ENCODE peak calls at places on chromosomes 16 and 17, in eight cellular contexts. One of them, this sample, is unnamed.
A peak's percentile ranks its signal among the peaks of the same experiment; 100 is the strongest.

GRCh38 chr17:82845163-82845807 is 5.5 kb upstream of the ZNF750 start:
- DNase-seq in SK-N-SH: no peak
- DNase-seq in stimulated activated naive CD8-positive, alpha-beta T cell treated with anti-CD3 and anti-CD28 coated beads, Interleukin-15, amount 100 ng/mL, for 72 hours: no peak
- DNase-seq in anterior cingulate cortex: no peak
- DNase-seq in nucleus accumbens: peak; percentile 25
- DNase-seq in activated CD4-positive, alpha-beta T cell treated with anti-CD3 and anti-CD28 coated beads, Interleukin-2, amount 50 U/mL, for 4 hours: no peak
- DNase-seq in NCI-H1694: no peak
- DNase-seq in neural progenitor cell: no peak
- DNase-seq in this sample: peak; percentile 77

GRCh38 chr17:73947281-73947975 is 256.1 kb upstream of the RPL38 start:
- DNase-seq in SK-N-SH: no peak
- DNase-seq in stimulated activated naive CD8-positive, alpha-beta T cell treated with anti-CD3 and anti-CD28 coated beads, Interleukin-15, amount 100 ng/mL, for 72 hours: no peak
- DNase-seq in anterior cingulate cortex: no peak
- DNase-seq in nucleus accumbens: no peak
- DNase-seq in activated CD4-positive, alpha-beta T cell treated with anti-CD3 and anti-CD28 coated beads, Interleukin-2, amount 50 U/mL, for 4 hours: no peak
- DNase-seq in NCI-H1694: no peak
- DNase-seq in neural progenitor cell: no peak
- DNase-seq in this sample: no peak

GRCh38 chr17:75096082-75096625 is 8.4 kb downstream of the SLC16A5 start:
- DNase-seq in SK-N-SH: no peak
- DNase-seq in stimulated activated naive CD8-positive, alpha-beta T cell treated with anti-CD3 and anti-CD28 coated beads, Interleukin-15, amount 100 ng/mL, for 72 hours: no peak
- DNase-seq in anterior cingulate cortex: no peak
- DNase-seq in nucleus accumbens: peak; percentile 28
- DNase-seq in activated CD4-positive, alpha-beta T cell treated with anti-CD3 and anti-CD28 coated beads, Interleukin-2, amount 50 U/mL, for 4 hours: no peak
- DNase-seq in NCI-H1694: no peak
- DNase-seq in neural progenitor cell: no peak
- DNase-seq in this sample: peak; percentile 80

GRCh38 chr17:38711792-38712571 is 6.9 kb downstream of the MLLT6 start:
- DNase-seq in SK-N-SH: no peak
- DNase-seq in stimulated activated naive CD8-positive, alpha-beta T cell treated with anti-CD3 and anti-CD28 coated beads, Interleukin-15, amount 100 ng/mL, for 72 hours: no peak
- DNase-seq in anterior cingulate cortex: no peak
- DNase-seq in nucleus accumbens: no peak
- DNase-seq in activated CD4-positive, alpha-beta T cell treated with anti-CD3 and anti-CD28 coated beads, Interleukin-2, amount 50 U/mL, for 4 hours: no peak
- DNase-seq in NCI-H1694: no peak
- DNase-seq in neural progenitor cell: no peak
- DNase-seq in this sample: no peak

GRCh38 chr17:67239597-67239996 is 5.4 kb downstream of the HELZ start:
- DNase-seq in SK-N-SH: no peak
- DNase-seq in stimulated activated naive CD8-positive, alpha-beta T cell treated with anti-CD3 and anti-CD28 coated beads, Interleukin-15, amount 100 ng/mL, for 72 hours: no peak
- DNase-seq in anterior cingulate cortex: no peak
- DNase-seq in nucleus accumbens: no peak
- DNase-seq in activated CD4-positive, alpha-beta T cell treated with anti-CD3 and anti-CD28 coated beads, Interleukin-2, amount 50 U/mL, for 4 hours: no peak
- DNase-seq in NCI-H1694: no peak
- DNase-seq in neural progenitor cell: no peak
- DNase-seq in this sample: no peak

GRCh38 chr17:12070561-12070960 is 49.9 kb downstream of the MAP2K4 start:
- DNase-seq in SK-N-SH: no peak
- DNase-seq in stimulated activated naive CD8-positive, alpha-beta T cell treated with anti-CD3 and anti-CD28 coated beads, Interleukin-15, amount 100 ng/mL, for 72 hours: no peak
- DNase-seq in anterior cingulate cortex: no peak
- DNase-seq in nucleus accumbens: no peak
- DNase-seq in activated CD4-positive, alpha-beta T cell treated with anti-CD3 and anti-CD28 coated beads, Interleukin-2, amount 50 U/mL, for 4 hours: no peak
- DNase-seq in NCI-H1694: no peak
- DNase-seq in neural progenitor cell: no peak
- DNase-seq in this sample: no peak

GRCh38 chr17:7631398-7632380 is 1.8 kb downstream of the SHBG start:
- DNase-seq in SK-N-SH: peak; percentile 62
- DNase-seq in stimulated activated naive CD8-positive, alpha-beta T cell treated with anti-CD3 and anti-CD28 coated beads, Interleukin-15, amount 100 ng/mL, for 72 hours: no peak
- DNase-seq in anterior cingulate cortex: no peak
- DNase-seq in nucleus accumbens: no peak
- DNase-seq in activated CD4-positive, alpha-beta T cell treated with anti-CD3 and anti-CD28 coated beads, Interleukin-2, amount 50 U/mL, for 4 hours: no peak
- DNase-seq in NCI-H1694: no peak
- DNase-seq in neural progenitor cell: no peak
- DNase-seq in this sample: no peak

GRCh38 chr16:64225696-64226095 is 896.2 kb downstream of the CDH11 start:
- DNase-seq in SK-N-SH: no peak
- DNase-seq in stimulated activated naive CD8-positive, alpha-beta T cell treated with anti-CD3 and anti-CD28 coated beads, Interleukin-15, amount 100 ng/mL, for 72 hours: no peak
- DNase-seq in anterior cingulate cortex: no peak
- DNase-seq in nucleus accumbens: no peak
- DNase-seq in activated CD4-positive, alpha-beta T cell treated with anti-CD3 and anti-CD28 coated beads, Interleukin-2, amount 50 U/mL, for 4 hours: no peak
- DNase-seq in NCI-H1694: no peak
- DNase-seq in neural progenitor cell: no peak
- DNase-seq in this sample: no peak

GRCh38 chr16:8855051-8855786 is 13.6 kb downstream of the CARHSP1 start:
- DNase-seq in SK-N-SH: peak; percentile 23
- DNase-seq in stimulated activated naive CD8-positive, alpha-beta T cell treated with anti-CD3 and anti-CD28 coated beads, Interleukin-15, amount 100 ng/mL, for 72 hours: no peak
- DNase-seq in anterior cingulate cortex: no peak
- DNase-seq in nucleus accumbens: no peak
- DNase-seq in activated CD4-positive, alpha-beta T cell treated with anti-CD3 and anti-CD28 coated beads, Interleukin-2, amount 50 U/mL, for 4 hours: no peak
- DNase-seq in NCI-H1694: no peak
- DNase-seq in neural progenitor cell: no peak
- DNase-seq in this sample: peak; percentile 18

GRCh38 chr17:57570740-57571344 is 174.3 kb downstream of the CCDC182 start:
- DNase-seq in SK-N-SH: no peak
- DNase-seq in stimulated activated naive CD8-positive, alpha-beta T cell treated with anti-CD3 and anti-CD28 coated beads, Interleukin-15, amount 100 ng/mL, for 72 hours: no peak
- DNase-seq in anterior cingulate cortex: peak; percentile 40
- DNase-seq in nucleus accumbens: peak; percentile 41
- DNase-seq in activated CD4-positive, alpha-beta T cell treated with anti-CD3 and anti-CD28 coated beads, Interleukin-2, amount 50 U/mL, for 4 hours: no peak
- DNase-seq in NCI-H1694: no peak
- DNase-seq in neural progenitor cell: no peak
- DNase-seq in this sample: no peak

GRCh38 chr17:4199818-4200402 is 56.9 kb downstream of the CYB5D2 start:
- DNase-seq in SK-N-SH: peak; percentile 77
- DNase-seq in stimulated activated naive CD8-positive, alpha-beta T cell treated with anti-CD3 and anti-CD28 coated beads, Interleukin-15, amount 100 ng/mL, for 72 hours: no peak
- DNase-seq in anterior cingulate cortex: no peak
- DNase-seq in nucleus accumbens: no peak
- DNase-seq in activated CD4-positive, alpha-beta T cell treated with anti-CD3 and anti-CD28 coated beads, Interleukin-2, amount 50 U/mL, for 4 hours: no peak
- DNase-seq in NCI-H1694: peak; percentile 12
- DNase-seq in neural progenitor cell: peak; percentile 80
- DNase-seq in this sample: no peak

GRCh38 chr17:31674717-31675349 is 184.2 kb downstream of the COPRS start:
- DNase-seq in SK-N-SH: no peak
- DNase-seq in stimulated activated naive CD8-positive, alpha-beta T cell treated with anti-CD3 and anti-CD28 coated beads, Interleukin-15, amount 100 ng/mL, for 72 hours: no peak
- DNase-seq in anterior cingulate cortex: no peak
- DNase-seq in nucleus accumbens: no peak
- DNase-seq in activated CD4-positive, alpha-beta T cell treated with anti-CD3 and anti-CD28 coated beads, Interleukin-2, amount 50 U/mL, for 4 hours: no peak
- DNase-seq in NCI-H1694: no peak
- DNase-seq in neural progenitor cell: no peak
- DNase-seq in this sample: no peak

GRCh38 chr16:75256059-75256870 is 4.8 kb upstream of the BCAR1 start:
- DNase-seq in SK-N-SH: no peak
- DNase-seq in stimulated activated naive CD8-positive, alpha-beta T cell treated with anti-CD3 and anti-CD28 coated beads, Interleukin-15, amount 100 ng/mL, for 72 hours: no peak
- DNase-seq in anterior cingulate cortex: no peak
- DNase-seq in nucleus accumbens: no peak
- DNase-seq in activated CD4-positive, alpha-beta T cell treated with anti-CD3 and anti-CD28 coated beads, Interleukin-2, amount 50 U/mL, for 4 hours: no peak
- DNase-seq in NCI-H1694: no peak
- DNase-seq in neural progenitor cell: no peak
- DNase-seq in this sample: peak; percentile 81

GRCh38 chr16:68490829-68491575 is 42.7 kb upstream of the SMPD3 start:
- DNase-seq in SK-N-SH: no peak
- DNase-seq in stimulated activated naive CD8-positive, alpha-beta T cell treated with anti-CD3 and anti-CD28 coated beads, Interleukin-15, amount 100 ng/mL, for 72 hours: no peak
- DNase-seq in anterior cingulate cortex: no peak
- DNase-seq in nucleus accumbens: no peak
- DNase-seq in activated CD4-positive, alpha-beta T cell treated with anti-CD3 and anti-CD28 coated beads, Interleukin-2, amount 50 U/mL, for 4 hours: no peak
- DNase-seq in NCI-H1694: no peak
- DNase-seq in neural progenitor cell: no peak
- DNase-seq in this sample: no peak

GRCh38 chr17:17505610-17506171 is 9.5 kb upstream of the RASD1 start:
- DNase-seq in SK-N-SH: no peak
- DNase-seq in stimulated activated naive CD8-positive, alpha-beta T cell treated with anti-CD3 and anti-CD28 coated beads, Interleukin-15, amount 100 ng/mL, for 72 hours: no peak
- DNase-seq in anterior cingulate cortex: no peak
- DNase-seq in nucleus accumbens: no peak
- DNase-seq in activated CD4-positive, alpha-beta T cell treated with anti-CD3 and anti-CD28 coated beads, Interleukin-2, amount 50 U/mL, for 4 hours: no peak
- DNase-seq in NCI-H1694: no peak
- DNase-seq in neural progenitor cell: peak; percentile 31
- DNase-seq in this sample: peak; percentile 21

GRCh38 chr16:9138731-9139501 is 47.5 kb downstream of the HAPSTR1 start:
- DNase-seq in SK-N-SH: peak; percentile 78
- DNase-seq in stimulated activated naive CD8-positive, alpha-beta T cell treated with anti-CD3 and anti-CD28 coated beads, Interleukin-15, amount 100 ng/mL, for 72 hours: peak; percentile 65
- DNase-seq in anterior cingulate cortex: no peak
- DNase-seq in nucleus accumbens: peak; percentile 69
- DNase-seq in activated CD4-positive, alpha-beta T cell treated with anti-CD3 and anti-CD28 coated beads, Interleukin-2, amount 50 U/mL, for 4 hours: peak; percentile 60
- DNase-seq in NCI-H1694: peak; percentile 38
- DNase-seq in neural progenitor cell: peak; percentile 90
- DNase-seq in this sample: peak; percentile 88

GRCh38 chr16:11410382-11411058 is 65.3 kb downstream of the RMI2 start:
- DNase-seq in SK-N-SH: no peak
- DNase-seq in stimulated activated naive CD8-positive, alpha-beta T cell treated with anti-CD3 and anti-CD28 coated beads, Interleukin-15, amount 100 ng/mL, for 72 hours: no peak
- DNase-seq in anterior cingulate cortex: no peak
- DNase-seq in nucleus accumbens: no peak
- DNase-seq in activated CD4-positive, alpha-beta T cell treated with anti-CD3 and anti-CD28 coated beads, Interleukin-2, amount 50 U/mL, for 4 hours: no peak
- DNase-seq in NCI-H1694: peak; percentile 73
- DNase-seq in neural progenitor cell: no peak
- DNase-seq in this sample: peak; percentile 88

GRCh38 chr16:69706975-69707340 is 19.4 kb downstream of the NQO1 start:
- DNase-seq in SK-N-SH: no peak
- DNase-seq in stimulated activated naive CD8-positive, alpha-beta T cell treated with anti-CD3 and anti-CD28 coated beads, Interleukin-15, amount 100 ng/mL, for 72 hours: no peak
- DNase-seq in anterior cingulate cortex: no peak
- DNase-seq in nucleus accumbens: no peak
- DNase-seq in activated CD4-positive, alpha-beta T cell treated with anti-CD3 and anti-CD28 coated beads, Interleukin-2, amount 50 U/mL, for 4 hours: no peak
- DNase-seq in NCI-H1694: no peak
- DNase-seq in neural progenitor cell: no peak
- DNase-seq in this sample: no peak

GRCh38 chr17:9427460-9428315 is 147.9 kb downstream of the STX8 start:
- DNase-seq in SK-N-SH: no peak
- DNase-seq in stimulated activated naive CD8-positive, alpha-beta T cell treated with anti-CD3 and anti-CD28 coated beads, Interleukin-15, amount 100 ng/mL, for 72 hours: no peak
- DNase-seq in anterior cingulate cortex: no peak
- DNase-seq in nucleus accumbens: no peak
- DNase-seq in activated CD4-positive, alpha-beta T cell treated with anti-CD3 and anti-CD28 coated beads, Interleukin-2, amount 50 U/mL, for 4 hours: no peak
- DNase-seq in NCI-H1694: no peak
- DNase-seq in neural progenitor cell: no peak
- DNase-seq in this sample: no peak

GRCh38 chr16:4157376-4157825 is 41.2 kb upstream of the ADCY9 start:
- DNase-seq in SK-N-SH: no peak
- DNase-seq in stimulated activated naive CD8-positive, alpha-beta T cell treated with anti-CD3 and anti-CD28 coated beads, Interleukin-15, amount 100 ng/mL, for 72 hours: no peak
- DNase-seq in anterior cingulate cortex: no peak
- DNase-seq in nucleus accumbens: no peak
- DNase-seq in activated CD4-positive, alpha-beta T cell treated with anti-CD3 and anti-CD28 coated beads, Interleukin-2, amount 50 U/mL, for 4 hours: no peak
- DNase-seq in NCI-H1694: no peak
- DNase-seq in neural progenitor cell: no peak
- DNase-seq in this sample: no peak

GRCh38 chr16:87762071-87762571 is 3.7 kb downstream of the KLHDC4 start:
- DNase-seq in SK-N-SH: no peak
- DNase-seq in stimulated activated naive CD8-positive, alpha-beta T cell treated with anti-CD3 and anti-CD28 coated beads, Interleukin-15, amount 100 ng/mL, for 72 hours: no peak
- DNase-seq in anterior cingulate cortex: no peak
- DNase-seq in nucleus accumbens: no peak
- DNase-seq in activated CD4-positive, alpha-beta T cell treated with anti-CD3 and anti-CD28 coated beads, Interleukin-2, amount 50 U/mL, for 4 hours: no peak
- DNase-seq in NCI-H1694: no peak
- DNase-seq in neural progenitor cell: no peak
- DNase-seq in this sample: no peak

GRCh38 chr16:9027070-9027799 is 63.5 kb upstream of the USP7 start:
- DNase-seq in SK-N-SH: no peak
- DNase-seq in stimulated activated naive CD8-positive, alpha-beta T cell treated with anti-CD3 and anti-CD28 coated beads, Interleukin-15, amount 100 ng/mL, for 72 hours: no peak
- DNase-seq in anterior cingulate cortex: no peak
- DNase-seq in nucleus accumbens: no peak
- DNase-seq in activated CD4-positive, alpha-beta T cell treated with anti-CD3 and anti-CD28 coated beads, Interleukin-2, amount 50 U/mL, for 4 hours: no peak
- DNase-seq in NCI-H1694: no peak
- DNase-seq in neural progenitor cell: no peak
- DNase-seq in this sample: no peak

GRCh38 chr17:16007439-16007838 is 7.8 kb downstream of the TTC19 start:
- DNase-seq in SK-N-SH: no peak
- DNase-seq in stimulated activated naive CD8-positive, alpha-beta T cell treated with anti-CD3 and anti-CD28 coated beads, Interleukin-15, amount 100 ng/mL, for 72 hours: no peak
- DNase-seq in anterior cingulate cortex: no peak
- DNase-seq in nucleus accumbens: no peak
- DNase-seq in activated CD4-positive, alpha-beta T cell treated with anti-CD3 and anti-CD28 coated beads, Interleukin-2, amount 50 U/mL, for 4 hours: no peak
- DNase-seq in NCI-H1694: no peak
- DNase-seq in neural progenitor cell: no peak
- DNase-seq in this sample: no peak

GRCh38 chr16:23434380-23434779 is 18.6 kb downstream of the COG7 start:
- DNase-seq in SK-N-SH: peak; percentile 61
- DNase-seq in stimulated activated naive CD8-positive, alpha-beta T cell treated with anti-CD3 and anti-CD28 coated beads, Interleukin-15, amount 100 ng/mL, for 72 hours: peak; percentile 16
- DNase-seq in anterior cingulate cortex: no peak
- DNase-seq in nucleus accumbens: no peak
- DNase-seq in activated CD4-positive, alpha-beta T cell treated with anti-CD3 and anti-CD28 coated beads, Interleukin-2, amount 50 U/mL, for 4 hours: no peak
- DNase-seq in NCI-H1694: peak; percentile 86
- DNase-seq in neural progenitor cell: peak; percentile 65
- DNase-seq in this sample: no peak

GRCh38 chr16:5903153-5903552 is 805.6 kb upstream of the EEF2KMT start:
- DNase-seq in SK-N-SH: no peak
- DNase-seq in stimulated activated naive CD8-positive, alpha-beta T cell treated with anti-CD3 and anti-CD28 coated beads, Interleukin-15, amount 100 ng/mL, for 72 hours: no peak
- DNase-seq in anterior cingulate cortex: no peak
- DNase-seq in nucleus accumbens: peak; percentile 20
- DNase-seq in activated CD4-positive, alpha-beta T cell treated with anti-CD3 and anti-CD28 coated beads, Interleukin-2, amount 50 U/mL, for 4 hours: no peak
- DNase-seq in NCI-H1694: no peak
- DNase-seq in neural progenitor cell: no peak
- DNase-seq in this sample: no peak

GRCh38 chr16:69311533-69312388 is 611 bp downstream of the VPS4A start:
- DNase-seq in SK-N-SH: peak; percentile 80
- DNase-seq in stimulated activated naive CD8-positive, alpha-beta T cell treated with anti-CD3 and anti-CD28 coated beads, Interleukin-15, amount 100 ng/mL, for 72 hours: peak; percentile 61
- DNase-seq in anterior cingulate cortex: no peak
- DNase-seq in nucleus accumbens: no peak
- DNase-seq in activated CD4-positive, alpha-beta T cell treated with anti-CD3 and anti-CD28 coated beads, Interleukin-2, amount 50 U/mL, for 4 hours: peak; percentile 20
- DNase-seq in NCI-H1694: no peak
- DNase-seq in neural progenitor cell: peak; percentile 60
- DNase-seq in this sample: no peak

GRCh38 chr17:2222901-2223616 is 80.5 kb downstream of the SMG6 start:
- DNase-seq in SK-N-SH: no peak
- DNase-seq in stimulated activated naive CD8-positive, alpha-beta T cell treated with anti-CD3 and anti-CD28 coated beads, Interleukin-15, amount 100 ng/mL, for 72 hours: peak; percentile 79
- DNase-seq in anterior cingulate cortex: no peak
- DNase-seq in nucleus accumbens: no peak
- DNase-seq in activated CD4-positive, alpha-beta T cell treated with anti-CD3 and anti-CD28 coated beads, Interleukin-2, amount 50 U/mL, for 4 hours: peak; percentile 20
- DNase-seq in NCI-H1694: no peak
- DNase-seq in neural progenitor cell: peak; percentile 21
- DNase-seq in this sample: peak; percentile 63